ENCODE peak calls at places on chromosomes 5 and 9, in six cellular contexts. Z, W, T, J, X and V are unnamed samples.

GRCh38 chr5:8417316-8418048 is 548.5 kb downstream of the MTRR start:
- DNase-seq in Z (no peak), W (no peak), T (no peak), J (no peak), X (no peak), V (no peak)

GRCh38 chr5:78476795-78477194 is 116.4 kb downstream of the SCAMP1 start:
- DNase-seq in Z (no peak), W (no peak), T (no peak), J (no peak), X (no peak), V (no peak)

GRCh38 chr9:80664327-80665210 is 1024.8 kb downstream of the TLE1 start:
- DNase-seq in Z (no peak), W (no peak), T (no peak), J (no peak), X (no peak), V (no peak)

GRCh38 chr5:149382517-149383220 is 3.6 kb upstream of the IL17B start:
- DNase-seq in Z (no peak), W (no peak), T (no peak), J (no peak), X (no peak), V (no peak)

GRCh38 chr9:110427497-110428104 is 89.9 kb upstream of the TXNDC8 start:
- DNase-seq in Z (no peak), W (no peak), T (peak; percentile 58), J (peak; percentile 23), X (no peak), V (no peak)

GRCh38 chr9:130728721-130729120 is 35.1 kb downstream of the EXOSC2 start:
- DNase-seq in Z (no peak), W (no peak), T (no peak), J (no peak), X (no peak), V (no peak)

GRCh38 chr5:167861134-167861930 is 430.1 kb upstream of the WWC1 start:
- DNase-seq in Z (no peak), W (peak; percentile 47), T (no peak), J (no peak), X (no peak), V (no peak)

GRCh38 chr5:124370601-124371000 is 375.8 kb downstream of the ZNF608 start:
- DNase-seq in Z (no peak), W (no peak), T (no peak), J (no peak), X (no peak), V (no peak)

GRCh38 chr9:6884960-6885359 is 127.2 kb downstream of the KDM4C start:
- DNase-seq in Z (no peak), W (no peak), T (no peak), J (no peak), X (no peak), V (no peak)

GRCh38 chr5:154213592-154213991 is 23.1 kb downstream of the GALNT10 start:
- DNase-seq in Z (no peak), W (no peak), T (no peak), J (no peak), X (no peak), V (no peak)

GRCh38 chr9:78325343-78325742 is 28.4 kb downstream of the PSAT1 start:
- DNase-seq in Z (no peak), W (peak; percentile 23), T (peak; percentile 50), J (no peak), X (no peak), V (no peak)